ENCODE peak calls at places on chromosomes 4 and X, in six cellular contexts. O is natural killer cell; K is activated CD4-positive, alpha-beta T cell treated with anti-CD3 and anti-CD28 coated beads, Interleukin-2, amount 10 ng/mL, durations not matched to agents 7 days and 5 days; D is HFF-Myc; B is neural crest cell; Q is NCI-H510A. M is an unnamed sample.
A peak's percentile ranks its signal among the peaks of the same experiment; 100 is the strongest.

GRCh38 chrX:39050427-39050826 is 249.2 kb downstream of the MID1IP1 start:
- DNase-seq in B (no peak), K (no peak), Q (no peak), O (no peak), D (no peak), M (no peak)

GRCh38 chr4:100590308-100590707 is 72.5 kb upstream of the EMCN start:
- DNase-seq in B (no peak), O (no peak), D (no peak), K (no peak), Q (no peak), M (no peak)

GRCh38 chrX:150086371-150086770 is 148.1 kb upstream of the EOLA2 start:
- DNase-seq in D (no peak), K (no peak), Q (no peak), O (no peak), B (no peak), M (no peak)

GRCh38 chr4:158860856-158861255 is 92.0 kb downstream of the FNIP2 start:
- DNase-seq in O (no peak), B (no peak), D (no peak), K (no peak), Q (no peak), M (no peak)

GRCh38 chrX:2684256-2684655 is 6.8 kb upstream of the CD99 start:
- DNase-seq in O (no peak), D (no peak), K (no peak), B (no peak), Q (no peak), M (no peak)

GRCh38 chrX:149504226-149504914 is 736 bp downstream of the IDS start:
- DNase-seq in O (peak; percentile 60), B (no peak), Q (peak; percentile 70), K (peak; percentile 63), D (no peak), M (no peak)

GRCh38 chrX:134247492-134247891 is 10.5 kb downstream of the CCDC160 start:
- DNase-seq in B (no peak), D (no peak), K (no peak), O (no peak), Q (no peak), M (no peak)

GRCh38 chr4:77172336-77172735 is 15.3 kb downstream of the CCNG2 start:
- DNase-seq in K (no peak), B (no peak), D (peak; percentile 43), O (no peak), Q (no peak), M (peak; percentile 93)

GRCh38 chr4:78672441-78672815 is 103.7 kb upstream of the BMP2K start:
- DNase-seq in K (no peak), D (no peak), O (no peak), B (no peak), Q (no peak), M (no peak)

GRCh38 chr4:25857403-25857802 is 5.4 kb downstream of the SEL1L3 start:
- DNase-seq in K (no peak), Q (no peak), O (no peak), D (no peak), B (no peak), M (no peak)

GRCh38 chr4:5511791-5512190 is 196.6 kb downstream of the EVC2 start:
- DNase-seq in O (no peak), Q (no peak), D (no peak), B (no peak), K (no peak), M (no peak)

GRCh38 chrX:63930140-63930539 is 145.1 kb upstream of the ARHGEF9 start:
- DNase-seq in O (no peak), D (no peak), K (no peak), B (no peak), Q (no peak), M (no peak)

GRCh38 chr4:161894493-161895167 is 269.2 kb downstream of the FSTL5 start:
- DNase-seq in O (no peak), Q (no peak), K (no peak), B (no peak), D (no peak), M (no peak)

GRCh38 chrX:39903937-39904336 is 193.8 kb downstream of the BCOR start:
- DNase-seq in O (no peak), B (no peak), Q (no peak), D (no peak), K (no peak), M (no peak)

GRCh38 chrX:153885968-153886903 is at the start of gene L1CAM:
- DNase-seq in O (no peak), K (no peak), Q (no peak), D (no peak), B (no peak), M (no peak)